ENCODE peak calls at places on chromosomes 7 and 10, in five cellular contexts. One of them, this sample, is unnamed.

GRCh38 chr10:43131256-43131655 is 7.0 kb upstream of the CSGALNACT2 start:
- DNase-seq in activated naive CD4-positive, alpha-beta T cell treated with anti-CD3 and anti-CD28 coated beads, Interleukin-2, amount 10 ng/mL, durations not matched to agents 7 days and 5 days: no peak
- DNase-seq in caudate nucleus: no peak
- DNase-seq in keratinocyte: no peak
- DNase-seq in NCI-H1105: no peak
- DNase-seq in this sample: no peak

GRCh38 chr7:116030626-116031276 is at the start of gene TFEC:
- DNase-seq in keratinocyte: no peak
- DNase-seq in NCI-H1105: no peak
- DNase-seq in caudate nucleus: no peak
- DNase-seq in activated naive CD4-positive, alpha-beta T cell treated with anti-CD3 and anti-CD28 coated beads, Interleukin-2, amount 10 ng/mL, durations not matched to agents 7 days and 5 days: no peak
- DNase-seq in this sample: peak

GRCh38 chr10:123860209-123860608 is 31.4 kb downstream of the CPXM2 start:
- DNase-seq in NCI-H1105: no peak
- DNase-seq in activated naive CD4-positive, alpha-beta T cell treated with anti-CD3 and anti-CD28 coated beads, Interleukin-2, amount 10 ng/mL, durations not matched to agents 7 days and 5 days: no peak
- DNase-seq in keratinocyte: no peak
- DNase-seq in caudate nucleus: no peak
- DNase-seq in this sample: no peak

GRCh38 chr7:106545275-106545674 is 115.7 kb downstream of the CCDC71L start:
- DNase-seq in activated naive CD4-positive, alpha-beta T cell treated with anti-CD3 and anti-CD28 coated beads, Interleukin-2, amount 10 ng/mL, durations not matched to agents 7 days and 5 days: no peak
- DNase-seq in caudate nucleus: no peak
- DNase-seq in keratinocyte: no peak
- DNase-seq in NCI-H1105: no peak
- DNase-seq in this sample: no peak

GRCh38 chr10:12717981-12718707 is 283.4 kb downstream of the CCDC3 start:
- DNase-seq in keratinocyte: no peak
- DNase-seq in activated naive CD4-positive, alpha-beta T cell treated with anti-CD3 and anti-CD28 coated beads, Interleukin-2, amount 10 ng/mL, durations not matched to agents 7 days and 5 days: no peak
- DNase-seq in caudate nucleus: no peak
- DNase-seq in NCI-H1105: no peak
- DNase-seq in this sample: peak

GRCh38 chr7:108000875-108001758 is 1.8 kb downstream of the LAMB1 start:
- DNase-seq in caudate nucleus: no peak
- DNase-seq in NCI-H1105: peak
- DNase-seq in keratinocyte: no peak
- DNase-seq in activated naive CD4-positive, alpha-beta T cell treated with anti-CD3 and anti-CD28 coated beads, Interleukin-2, amount 10 ng/mL, durations not matched to agents 7 days and 5 days: no peak
- DNase-seq in this sample: peak

GRCh38 chr7:55533050-55533728 is 39.1 kb downstream of the VOPP1 start:
- DNase-seq in caudate nucleus: no peak
- DNase-seq in activated naive CD4-positive, alpha-beta T cell treated with anti-CD3 and anti-CD28 coated beads, Interleukin-2, amount 10 ng/mL, durations not matched to agents 7 days and 5 days: peak
- DNase-seq in keratinocyte: no peak
- DNase-seq in NCI-H1105: no peak
- DNase-seq in this sample: peak

GRCh38 chr10:47329905-47330304 is 7.7 kb downstream of the GDF2 start:
- DNase-seq in keratinocyte: no peak
- DNase-seq in activated naive CD4-positive, alpha-beta T cell treated with anti-CD3 and anti-CD28 coated beads, Interleukin-2, amount 10 ng/mL, durations not matched to agents 7 days and 5 days: no peak
- DNase-seq in caudate nucleus: no peak
- DNase-seq in NCI-H1105: no peak
- DNase-seq in this sample: no peak

GRCh38 chr10:78371118-78371517 is 337.5 kb downstream of the RPS24 start:
- DNase-seq in keratinocyte: no peak
- DNase-seq in activated naive CD4-positive, alpha-beta T cell treated with anti-CD3 and anti-CD28 coated beads, Interleukin-2, amount 10 ng/mL, durations not matched to agents 7 days and 5 days: no peak
- DNase-seq in caudate nucleus: no peak
- DNase-seq in NCI-H1105: no peak
- DNase-seq in this sample: no peak

GRCh38 chr7:134842901-134843300 is 63.5 kb downstream of the CALD1 start:
- DNase-seq in keratinocyte: no peak
- DNase-seq in NCI-H1105: no peak
- DNase-seq in activated naive CD4-positive, alpha-beta T cell treated with anti-CD3 and anti-CD28 coated beads, Interleukin-2, amount 10 ng/mL, durations not matched to agents 7 days and 5 days: no peak
- DNase-seq in caudate nucleus: no peak
- DNase-seq in this sample: no peak

GRCh38 chr10:287029-287428 is 151.8 kb downstream of the ZMYND11 start:
- DNase-seq in caudate nucleus: no peak
- DNase-seq in NCI-H1105: no peak
- DNase-seq in activated naive CD4-positive, alpha-beta T cell treated with anti-CD3 and anti-CD28 coated beads, Interleukin-2, amount 10 ng/mL, durations not matched to agents 7 days and 5 days: no peak
- DNase-seq in keratinocyte: no peak
- DNase-seq in this sample: no peak

GRCh38 chr7:149670288-149670687 is 103.1 kb downstream of the ZNF467 start:
- DNase-seq in keratinocyte: no peak
- DNase-seq in activated naive CD4-positive, alpha-beta T cell treated with anti-CD3 and anti-CD28 coated beads, Interleukin-2, amount 10 ng/mL, durations not matched to agents 7 days and 5 days: no peak
- DNase-seq in caudate nucleus: no peak
- DNase-seq in NCI-H1105: peak
- DNase-seq in this sample: peak

GRCh38 chr10:62332406-62332805 is 41.8 kb upstream of the ZNF365 start:
- DNase-seq in caudate nucleus: no peak
- DNase-seq in keratinocyte: no peak
- DNase-seq in NCI-H1105: no peak
- DNase-seq in activated naive CD4-positive, alpha-beta T cell treated with anti-CD3 and anti-CD28 coated beads, Interleukin-2, amount 10 ng/mL, durations not matched to agents 7 days and 5 days: no peak
- DNase-seq in this sample: no peak

GRCh38 chr7:27700501-27700900 is 37.8 kb upstream of the HIBADH start:
- DNase-seq in keratinocyte: no peak
- DNase-seq in caudate nucleus: no peak
- DNase-seq in activated naive CD4-positive, alpha-beta T cell treated with anti-CD3 and anti-CD28 coated beads, Interleukin-2, amount 10 ng/mL, durations not matched to agents 7 days and 5 days: no peak
- DNase-seq in NCI-H1105: no peak
- DNase-seq in this sample: no peak

GRCh38 chr10:88908194-88908593 is 28.1 kb downstream of the STAMBPL1 start:
- DNase-seq in NCI-H1105: no peak
- DNase-seq in caudate nucleus: no peak
- DNase-seq in activated naive CD4-positive, alpha-beta T cell treated with anti-CD3 and anti-CD28 coated beads, Interleukin-2, amount 10 ng/mL, durations not matched to agents 7 days and 5 days: no peak
- DNase-seq in keratinocyte: no peak
- DNase-seq in this sample: no peak

GRCh38 chr10:13816195-13816926 is 229.6 kb downstream of the PRPF18 start:
- DNase-seq in caudate nucleus: peak
- DNase-seq in keratinocyte: no peak
- DNase-seq in activated naive CD4-positive, alpha-beta T cell treated with anti-CD3 and anti-CD28 coated beads, Interleukin-2, amount 10 ng/mL, durations not matched to agents 7 days and 5 days: no peak
- DNase-seq in NCI-H1105: peak
- DNase-seq in this sample: no peak

GRCh38 chr7:113768256-113768847 is 150.5 kb downstream of the PPP1R3A start:
- DNase-seq in activated naive CD4-positive, alpha-beta T cell treated with anti-CD3 and anti-CD28 coated beads, Interleukin-2, amount 10 ng/mL, durations not matched to agents 7 days and 5 days: no peak
- DNase-seq in keratinocyte: no peak
- DNase-seq in caudate nucleus: no peak
- DNase-seq in NCI-H1105: no peak
- DNase-seq in this sample: no peak

GRCh38 chr7:111012799-111013675 is 77.9 kb upstream of the LRRN3 start:
- DNase-seq in NCI-H1105: no peak
- DNase-seq in activated naive CD4-positive, alpha-beta T cell treated with anti-CD3 and anti-CD28 coated beads, Interleukin-2, amount 10 ng/mL, durations not matched to agents 7 days and 5 days: peak
- DNase-seq in keratinocyte: peak
- DNase-seq in caudate nucleus: no peak
- DNase-seq in this sample: no peak

GRCh38 chr10:106214243-106214642 is 950.3 kb downstream of the SORCS1 start:
- DNase-seq in NCI-H1105: no peak
- DNase-seq in activated naive CD4-positive, alpha-beta T cell treated with anti-CD3 and anti-CD28 coated beads, Interleukin-2, amount 10 ng/mL, durations not matched to agents 7 days and 5 days: no peak
- DNase-seq in keratinocyte: no peak
- DNase-seq in caudate nucleus: no peak
- DNase-seq in this sample: no peak

GRCh38 chr10:48976208-48976607 is 36.6 kb upstream of the LRRC18 start:
- DNase-seq in keratinocyte: no peak
- DNase-seq in caudate nucleus: no peak
- DNase-seq in NCI-H1105: no peak
- DNase-seq in activated naive CD4-positive, alpha-beta T cell treated with anti-CD3 and anti-CD28 coated beads, Interleukin-2, amount 10 ng/mL, durations not matched to agents 7 days and 5 days: no peak
- DNase-seq in this sample: peak

GRCh38 chr10:35872666-35873065 is 230.6 kb upstream of the FZD8 start:
- DNase-seq in NCI-H1105: no peak
- DNase-seq in keratinocyte: no peak
- DNase-seq in caudate nucleus: no peak
- DNase-seq in activated naive CD4-positive, alpha-beta T cell treated with anti-CD3 and anti-CD28 coated beads, Interleukin-2, amount 10 ng/mL, durations not matched to agents 7 days and 5 days: no peak
- DNase-seq in this sample: no peak

GRCh38 chr10:14009315-14010082 is 321.2 kb downstream of the FRMD4A start:
- DNase-seq in activated naive CD4-positive, alpha-beta T cell treated with anti-CD3 and anti-CD28 coated beads, Interleukin-2, amount 10 ng/mL, durations not matched to agents 7 days and 5 days: peak
- DNase-seq in NCI-H1105: no peak
- DNase-seq in keratinocyte: no peak
- DNase-seq in caudate nucleus: no peak
- DNase-seq in this sample: peak

GRCh38 chr10:87816163-87816841 is 1.7 kb downstream of the ATAD1 start:
- DNase-seq in keratinocyte: no peak
- DNase-seq in activated naive CD4-positive, alpha-beta T cell treated with anti-CD3 and anti-CD28 coated beads, Interleukin-2, amount 10 ng/mL, durations not matched to agents 7 days and 5 days: no peak
- DNase-seq in caudate nucleus: no peak
- DNase-seq in NCI-H1105: no peak
- DNase-seq in this sample: peak

GRCh38 chr7:150502519-150502918 is 12.2 kb upstream of the GIMAP7 start:
- DNase-seq in activated naive CD4-positive, alpha-beta T cell treated with anti-CD3 and anti-CD28 coated beads, Interleukin-2, amount 10 ng/mL, durations not matched to agents 7 days and 5 days: peak
- DNase-seq in keratinocyte: no peak
- DNase-seq in NCI-H1105: no peak
- DNase-seq in caudate nucleus: no peak
- DNase-seq in this sample: no peak

GRCh38 chr10:75101416-75102251 is 9.8 kb upstream of the SAMD8 start:
- DNase-seq in keratinocyte: no peak
- DNase-seq in NCI-H1105: no peak
- DNase-seq in activated naive CD4-positive, alpha-beta T cell treated with anti-CD3 and anti-CD28 coated beads, Interleukin-2, amount 10 ng/mL, durations not matched to agents 7 days and 5 days: no peak
- DNase-seq in caudate nucleus: no peak
- DNase-seq in this sample: no peak

GRCh38 chr7:136142583-136142982 is 165.4 kb upstream of the MTPN start:
- DNase-seq in NCI-H1105: no peak
- DNase-seq in activated naive CD4-positive, alpha-beta T cell treated with anti-CD3 and anti-CD28 coated beads, Interleukin-2, amount 10 ng/mL, durations not matched to agents 7 days and 5 days: no peak
- DNase-seq in caudate nucleus: no peak
- DNase-seq in keratinocyte: no peak
- DNase-seq in this sample: no peak

GRCh38 chr10:132064082-132064755 is 1.5 kb upstream of the JAKMIP3 start:
- DNase-seq in NCI-H1105: no peak
- DNase-seq in activated naive CD4-positive, alpha-beta T cell treated with anti-CD3 and anti-CD28 coated beads, Interleukin-2, amount 10 ng/mL, durations not matched to agents 7 days and 5 days: no peak
- DNase-seq in keratinocyte: no peak
- DNase-seq in caudate nucleus: no peak
- DNase-seq in this sample: no peak

GRCh38 chr7:3495530-3495929 is 194.5 kb downstream of the SDK1 start:
- DNase-seq in keratinocyte: no peak
- DNase-seq in activated naive CD4-positive, alpha-beta T cell treated with anti-CD3 and anti-CD28 coated beads, Interleukin-2, amount 10 ng/mL, durations not matched to agents 7 days and 5 days: no peak
- DNase-seq in caudate nucleus: no peak
- DNase-seq in NCI-H1105: no peak
- DNase-seq in this sample: no peak

GRCh38 chr10:121928528-121928884 is 675 bp upstream of the ATE1 start:
- DNase-seq in keratinocyte: no peak
- DNase-seq in NCI-H1105: no peak
- DNase-seq in activated naive CD4-positive, alpha-beta T cell treated with anti-CD3 and anti-CD28 coated beads, Interleukin-2, amount 10 ng/mL, durations not matched to agents 7 days and 5 days: no peak
- DNase-seq in caudate nucleus: no peak
- DNase-seq in this sample: peak

GRCh38 chr10:17406036-17406834 is 48.2 kb downstream of the ST8SIA6 start:
- DNase-seq in NCI-H1105: no peak
- DNase-seq in caudate nucleus: no peak
- DNase-seq in keratinocyte: no peak
- DNase-seq in activated naive CD4-positive, alpha-beta T cell treated with anti-CD3 and anti-CD28 coated beads, Interleukin-2, amount 10 ng/mL, durations not matched to agents 7 days and 5 days: no peak
- DNase-seq in this sample: no peak